ENCODE peak calls at places on chromosomes 11 and 22, in seven cellular contexts. T is HCT116, U is A549, R is WTC11, F is H1, W is SK-N-SH, X is endothelial cell of umbilical vein. V is an unnamed sample.

GRCh38 chr11:8090756-8091155 is 9.7 kb downstream of the TUB start:
- DNase-seq in T (peak), U (peak), R (peak), F (peak), W (peak), X (peak), V (peak)

GRCh38 chr11:43920598-43921419 is 21.6 kb upstream of the C11orf96 start:
- DNase-seq in T (peak), U (peak), R (no peak), F (no peak), W (no peak), X (peak), V (peak)

GRCh38 chr11:17831883-17832282 is 97.3 kb downstream of the KCNC1 start:
- DNase-seq in T (no peak), U (no peak), R (no peak), F (no peak), W (no peak), X (no peak), V (peak)

GRCh38 chr11:2698386-2699184 is 1.2 kb downstream of the KCNQ1OT1 start:
- DNase-seq in T (no peak), U (no peak), R (peak), F (no peak), W (no peak), X (no peak), V (no peak)

GRCh38 chr22:40638261-40638660 is 1.7 kb upstream of the MRTFA start:
- DNase-seq in T (no peak), U (no peak), R (no peak), F (no peak), W (no peak), X (no peak), V (no peak)

GRCh38 chr11:75716659-75717058 is 979 bp upstream of the MOGAT2 start:
- DNase-seq in T (no peak), U (no peak), R (no peak), F (no peak), W (no peak), X (no peak), V (no peak)

GRCh38 chr11:5620606-5621521 is 3.9 kb upstream of the TRIM34 start:
- DNase-seq in T (no peak), U (peak), R (no peak), F (no peak), W (no peak), X (peak), V (no peak)

GRCh38 chr11:75326439-75326810 is 25.0 kb downstream of the ARRB1 start:
- DNase-seq in T (no peak), U (peak), R (no peak), F (no peak), W (no peak), X (no peak), V (peak)

GRCh38 chr22:46110215-46110614 is 40.1 kb upstream of the PPARA start:
- DNase-seq in T (no peak), U (no peak), R (peak), F (no peak), W (no peak), X (no peak), V (peak)

GRCh38 chr11:66861051-66861773 is 4.3 kb downstream of the LRFN4 start:
- DNase-seq in T (no peak), U (no peak), R (no peak), F (no peak), W (no peak), X (no peak), V (no peak)

DNA sequence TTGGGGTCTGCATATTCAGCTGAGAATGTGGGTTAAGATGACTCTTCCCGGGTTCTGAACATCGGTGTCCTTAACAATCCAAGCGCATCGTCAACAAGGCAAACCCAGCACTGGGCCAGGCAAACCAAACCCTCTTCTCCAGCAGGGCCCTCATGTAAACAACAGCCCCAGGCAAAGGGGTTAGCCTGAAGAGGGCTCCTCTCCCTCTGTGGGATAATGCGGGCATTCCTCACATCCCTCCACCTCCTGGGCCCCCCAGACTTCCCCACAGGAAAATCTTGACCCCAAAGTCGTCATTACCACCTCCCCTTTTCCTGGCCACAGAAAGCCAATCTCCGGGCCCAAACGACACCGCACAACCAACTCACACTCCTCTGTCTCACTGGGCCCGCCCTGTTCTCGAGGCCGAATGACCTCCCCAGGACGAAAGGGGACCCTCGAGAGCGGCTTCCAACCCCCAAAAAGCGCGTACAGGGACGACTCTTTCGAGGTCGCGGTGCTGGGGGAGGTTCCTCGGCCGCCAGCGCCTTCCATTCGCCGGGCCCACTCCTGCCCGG is 561 bp downstream of the DDB1 start:
- DNase-seq in T (no peak), U (no peak), R (no peak), F (no peak), W (peak), X (peak), V (peak)
- TF ChIP-seq MAX in T (no peak), U (no peak), R (no peak), F (no peak), W (no peak), X (no peak), V (no peak)

DNA sequence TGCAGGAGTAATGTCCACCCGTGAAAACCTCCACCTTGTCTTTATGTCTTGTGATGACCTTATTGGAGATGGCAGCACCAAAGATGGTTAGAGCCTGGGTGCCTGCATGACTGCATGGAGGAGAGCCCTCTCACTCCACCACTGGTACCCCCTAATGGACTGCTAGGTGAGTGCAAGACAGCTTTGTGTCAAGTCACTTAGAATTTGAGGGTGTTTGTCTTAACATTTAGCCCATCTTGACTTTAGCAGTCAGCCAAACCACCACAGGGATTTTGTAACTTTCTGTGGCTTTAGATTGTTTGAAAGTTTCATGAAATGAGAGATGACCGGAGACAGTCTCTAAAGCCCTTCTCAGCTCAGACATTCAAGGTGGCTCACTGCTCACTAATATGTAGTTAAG is 232.9 kb upstream of the NCAM1 start:
- DNase-seq in T (no peak), U (no peak), R (no peak), F (no peak), W (no peak), X (no peak), V (no peak)
- TF ChIP-seq MAX in T (no peak), U (no peak), R (no peak), F (no peak), W (no peak), X (no peak), V (no peak)

GRCh38 chr11:71340076-71340606 is 87.8 kb upstream of the SHANK2 start:
- DNase-seq in T (no peak), U (no peak), R (no peak), F (no peak), W (no peak), X (no peak), V (no peak)
- TF ChIP-seq MAX in T (no peak), U (no peak), R (no peak), F (no peak), W (no peak), X (no peak), V (no peak)

GRCh38 chr11:46002146-46002545 is 79.7 kb downstream of the LARGE2 start:
- DNase-seq in T (no peak), U (no peak), R (no peak), F (no peak), W (no peak), X (no peak), V (no peak)

GRCh38 chr11:46009647-46010046 is 87.2 kb downstream of the LARGE2 start:
- DNase-seq in T (no peak), U (no peak), R (no peak), F (no peak), W (no peak), X (no peak), V (peak)

GRCh38 chr11:46001427-46002049 is 79.1 kb downstream of the LARGE2 start:
- DNase-seq in T (no peak), U (no peak), R (no peak), F (no peak), W (no peak), X (peak), V (no peak)

GRCh38 chr11:46006418-46007070 is 84.1 kb downstream of the LARGE2 start:
- DNase-seq in T (peak), U (peak), R (no peak), F (no peak), W (peak), X (peak), V (peak)

DNA sequence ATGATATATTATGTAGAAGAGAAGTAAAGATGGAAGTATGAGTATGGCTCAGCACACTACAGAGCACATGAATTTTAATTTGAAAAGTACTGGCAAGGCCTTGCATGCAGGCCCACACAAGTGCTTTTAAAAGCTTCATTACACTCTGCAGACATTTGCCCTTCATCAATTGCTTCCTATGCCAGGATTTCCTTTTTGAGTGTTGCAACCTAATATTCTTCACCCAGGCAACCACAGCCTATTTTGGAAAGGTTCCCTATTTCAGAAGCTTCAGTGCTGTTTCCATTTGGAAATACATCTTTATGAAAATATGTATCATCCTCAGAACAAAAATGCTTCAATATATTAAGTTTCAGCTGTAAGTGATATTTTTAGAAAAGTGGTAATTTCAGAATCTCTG is 81.2 kb downstream of the LARGE2 start:
- DNase-seq in T (no peak), U (no peak), R (no peak), F (no peak), W (no peak), X (no peak), V (peak)
- TF ChIP-seq MAX in T (no peak), U (no peak), R (no peak), F (no peak), W (no peak), X (no peak), V (no peak)

DNA sequence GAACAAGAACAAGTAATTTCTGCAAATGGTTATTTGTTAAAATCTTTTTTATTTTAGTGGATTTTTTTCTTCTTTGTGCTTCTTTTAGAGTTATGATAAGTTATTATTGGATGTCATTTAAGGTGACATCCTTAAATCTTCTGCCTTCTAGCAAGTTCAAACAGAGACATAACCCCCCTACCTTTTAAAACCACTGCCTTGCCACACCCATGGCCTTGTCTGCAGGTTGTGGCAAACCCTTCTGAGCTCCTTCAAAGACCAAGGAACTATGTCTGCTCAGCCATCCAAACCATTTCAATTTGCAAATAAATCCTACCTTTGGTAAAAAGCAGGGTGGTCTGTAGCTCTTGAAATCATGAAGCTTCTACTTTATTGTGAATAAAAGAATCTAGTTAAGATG is 241.6 kb downstream of the FAM76B start:
- DNase-seq in T (no peak), U (no peak), R (no peak), F (no peak), W (no peak), X (no peak), V (no peak)
- TF ChIP-seq MAX in T (no peak), U (no peak), R (no peak), F (no peak), W (no peak), X (no peak), V (no peak)

V was measured in NB4.